ENCODE peak calls at places on chromosome 17, in nine cellular contexts. R is EH; K is effector memory CD8-positive, alpha-beta T cell; X is left cardiac atrium; Y is NCI-H774; E is AG04449; F is dermis blood vessel endothelial cell; Q is A172; W is lower leg skin. T is an unnamed sample.

GRCh38 chr17:50640701-50641338 is 6.1 kb downstream of the ABCC3 start:
- DNase-seq in Q (peak; percentile 72), X (no peak), K (no peak), Y (no peak), E (no peak), R (peak; percentile 58), W (no peak), F (peak; percentile 52), T (no peak)

GRCh38 chr17:17808706-17809432 is 27.9 kb downstream of the SREBF1 start:
- DNase-seq in Q (peak; percentile 29), R (peak; percentile 56), W (no peak), E (no peak), Y (no peak), K (no peak), X (no peak), F (no peak), T (no peak)

GRCh38 chr17:33163827-33164555 is 129.1 kb downstream of the ASIC2 start:
- DNase-seq in Q (no peak), X (no peak), K (no peak), R (no peak), F (no peak), W (no peak), E (no peak), Y (no peak), T (no peak)

GRCh38 chr17:46772013-46772878 is 46.2 kb downstream of the WNT3 start:
- DNase-seq in F (peak; percentile 32), Q (peak; percentile 46), W (peak; percentile 87), X (peak; percentile 43), K (no peak), E (no peak), Y (peak; percentile 17), R (peak; percentile 55), T (no peak)

GRCh38 chr17:44417553-44417952 is 28.1 kb upstream of the ITGA2B start:
- DNase-seq in F (peak; percentile 67), Y (no peak), R (peak; percentile 35), W (no peak), K (no peak), E (peak; percentile 33), X (no peak), Q (peak; percentile 77), T (no peak)

GRCh38 chr17:8125947-8126305 is 2.0 kb upstream of the HES7 start:
- DNase-seq in F (no peak), W (no peak), X (no peak), Y (no peak), E (no peak), K (no peak), Q (peak; percentile 18), R (peak; percentile 40), T (no peak)

GRCh38 chr17:47262586-47262985 is 9.0 kb downstream of the ITGB3 start:
- DNase-seq in K (no peak), E (no peak), W (no peak), X (no peak), Q (no peak), F (peak; percentile 74), Y (no peak), R (no peak), T (no peak)

GRCh38 chr17:73646409-73647305 is 2.4 kb upstream of the SDK2 start:
- DNase-seq in Y (no peak), X (no peak), W (peak; percentile 70), Q (no peak), R (no peak), E (no peak), F (no peak), K (no peak), T (no peak)

GRCh38 chr17:10776372-10776771 is 27.5 kb downstream of the TMEM238L start:
- DNase-seq in E (no peak), W (no peak), Y (no peak), Q (no peak), R (no peak), F (no peak), X (no peak), K (no peak), T (no peak)

T was measured in breast epithelium.